ENCODE peak calls at places on chromosomes 5 and 9, in six cellular contexts. I is endodermal cell, L is GM23248, B is IMR-90, R is astrocyte, Y is endothelial cell of umbilical vein. D is an unnamed sample.

GRCh38 chr9:112838342-112838741 is 52.3 kb downstream of the SLC46A2 start:
- DNase-seq in I (no peak), L (no peak), B (no peak), R (no peak), Y (no peak), D (no peak)

GRCh38 chr5:97297063-97297715 is 114.1 kb upstream of the RIOK2 start:
- DNase-seq in I (peak; percentile 86), L (peak; percentile 50), B (peak; percentile 23), R (peak; percentile 1), Y (peak; percentile 43), D (peak; percentile 40)

GRCh38 chr9:93708987-93709302 is 132.6 kb downstream of the PHF2 start:
- DNase-seq in I (no peak), L (no peak), B (no peak), R (no peak), Y (no peak), D (no peak)

GRCh38 chr5:95113489-95113888 is 171.4 kb downstream of the MCTP1 start:
- DNase-seq in I (peak; percentile 82), L (peak; percentile 58), B (peak; percentile 53), R (peak; percentile 83), Y (no peak), D (peak; percentile 62)

GRCh38 chr9:38253200-38253599 is 139.3 kb upstream of the ALDH1B1 start:
- DNase-seq in I (no peak), L (no peak), B (no peak), R (no peak), Y (no peak), D (no peak)

GRCh38 chr9:16286160-16286559 is 584.3 kb downstream of the BNC2 start:
- DNase-seq in I (peak; percentile 28), L (no peak), B (no peak), R (no peak), Y (no peak), D (no peak)

GRCh38 chr5:131139321-131139720 is 25.7 kb downstream of the HINT1 start:
- DNase-seq in I (no peak), L (no peak), B (no peak), R (no peak), Y (no peak), D (no peak)

GRCh38 chr9:90903731-90904422 is 102.3 kb downstream of the SYK start:
- DNase-seq in I (peak; percentile 30), L (no peak), B (no peak), R (no peak), Y (no peak), D (no peak)

GRCh38 chr9:129496187-129497063 is 124.5 kb downstream of the C9orf50 start:
- DNase-seq in I (peak; percentile 98), L (peak; percentile 98), B (peak; percentile 91), R (peak; percentile 91), Y (peak; percentile 92), D (peak; percentile 97)

GRCh38 chr5:86617309-86617755 is 409 bp upstream of the COX7C start:
- DNase-seq in I (no peak), L (no peak), B (no peak), R (no peak), Y (no peak), D (no peak)

GRCh38 chr9:93451762-93452709 is 551 bp downstream of the FAM120A start:
- DNase-seq in I (peak; percentile 84), L (peak; percentile 78), B (peak; percentile 33), R (peak; percentile 30), Y (peak; percentile 58), D (peak; percentile 58)

GRCh38 chr9:125258160-125258559 is 3.5 kb upstream of the GAPVD1 start:
- DNase-seq in I (no peak), L (no peak), B (no peak), R (no peak), Y (no peak), D (no peak)

GRCh38 chr9:137764171-137764671 is 113.4 kb upstream of the CACNA1B start:
- DNase-seq in I (no peak), L (no peak), B (no peak), R (no peak), Y (no peak), D (no peak)

GRCh38 chr5:131322926-131323325 is 59.1 kb downstream of the CDC42SE2 start:
- DNase-seq in I (no peak), L (no peak), B (no peak), R (no peak), Y (no peak), D (no peak)

GRCh38 chr9:98726735-98727134 is 18.0 kb upstream of the GABBR2 start:
- DNase-seq in I (no peak), L (peak; percentile 75), B (peak; percentile 90), R (peak; percentile 34), Y (no peak), D (peak; percentile 7)

GRCh38 chr9:1173211-1173610 is 123.1 kb downstream of the DMRT2 start:
- DNase-seq in I (no peak), L (peak; percentile 33), B (no peak), R (no peak), Y (no peak), D (no peak)

GRCh38 chr5:139676951-139677367 is 28.8 kb downstream of the CXXC5 start:
- DNase-seq in I (no peak), L (no peak), B (no peak), R (no peak), Y (no peak), D (no peak)

GRCh38 chr9:137304383-137305059 is 2.5 kb upstream of the NRARP start:
- DNase-seq in I (peak; percentile 58), L (no peak), B (no peak), R (no peak), Y (no peak), D (no peak)

GRCh38 chr9:30301271-30301963 is 2083.0 kb upstream of the ACO1 start:
- DNase-seq in I (no peak), L (no peak), B (no peak), R (no peak), Y (no peak), D (no peak)

GRCh38 chr5:10913846-10914245 is 152.8 kb upstream of the DAP start:
- DNase-seq in I (no peak), L (peak; percentile 87), B (peak; percentile 98), R (peak; percentile 98), Y (no peak), D (peak; percentile 72)

GRCh38 chr9:68547417-68547816 is 6.7 kb upstream of the TMEM252 start:
- DNase-seq in I (no peak), L (no peak), B (no peak), R (no peak), Y (no peak), D (no peak)

GRCh38 chr9:76310991-76311390 is 83.2 kb downstream of the RFK start:
- DNase-seq in I (no peak), L (no peak), B (no peak), R (no peak), Y (no peak), D (no peak)

GRCh38 chr9:19161257-19162025 is 34.1 kb upstream of the PLIN2 start:
- DNase-seq in I (no peak), L (peak; percentile 95), B (peak; percentile 99), R (peak; percentile 94), Y (peak; percentile 82), D (peak; percentile 80)

GRCh38 chr5:109784687-109785086 is 95.0 kb downstream of the MAN2A1 start:
- DNase-seq in I (no peak), L (peak; percentile 20), B (peak; percentile 28), R (no peak), Y (no peak), D (peak; percentile 24)

GRCh38 chr5:322942-323879 is 1.7 kb downstream of the AHRR start:
- DNase-seq in I (peak; percentile 73), L (peak; percentile 24), B (peak; percentile 31), R (peak; percentile 18), Y (no peak), D (peak; percentile 42)

GRCh38 chr5:74865799-74866652 is at the start of gene FAM169A:
- DNase-seq in I (peak; percentile 83), L (peak; percentile 68), B (peak; percentile 4), R (peak; percentile 29), Y (no peak), D (peak; percentile 72)

GRCh38 chr5:74863726-74864125 is 2.5 kb downstream of the FAM169A start:
- DNase-seq in I (no peak), L (no peak), B (no peak), R (no peak), Y (no peak), D (no peak)

GRCh38 chr5:74866653-74867162 is 521 bp upstream of the FAM169A start:
- DNase-seq in I (peak; percentile 82), L (no peak), B (no peak), R (no peak), Y (no peak), D (no peak)

GRCh38 chr5:74864823-74865222 is 1.4 kb downstream of the FAM169A start:
- DNase-seq in I (no peak), L (no peak), B (no peak), R (no peak), Y (no peak), D (no peak)

GRCh38 chr5:74865293-74865798 is 841 bp downstream of the FAM169A start:
- DNase-seq in I (no peak), L (no peak), B (no peak), R (no peak), Y (no peak), D (no peak)
- H3K9ac ChIP-seq in I (peak overlapping the region; percentile 84), L (peak overlapping the region; percentile 59), B (no peak overlapping the region), R (peak overlapping the region; percentile 84), Y (peak overlapping the region; percentile 5), D (peak overlapping the region; percentile 15)

DNA sequence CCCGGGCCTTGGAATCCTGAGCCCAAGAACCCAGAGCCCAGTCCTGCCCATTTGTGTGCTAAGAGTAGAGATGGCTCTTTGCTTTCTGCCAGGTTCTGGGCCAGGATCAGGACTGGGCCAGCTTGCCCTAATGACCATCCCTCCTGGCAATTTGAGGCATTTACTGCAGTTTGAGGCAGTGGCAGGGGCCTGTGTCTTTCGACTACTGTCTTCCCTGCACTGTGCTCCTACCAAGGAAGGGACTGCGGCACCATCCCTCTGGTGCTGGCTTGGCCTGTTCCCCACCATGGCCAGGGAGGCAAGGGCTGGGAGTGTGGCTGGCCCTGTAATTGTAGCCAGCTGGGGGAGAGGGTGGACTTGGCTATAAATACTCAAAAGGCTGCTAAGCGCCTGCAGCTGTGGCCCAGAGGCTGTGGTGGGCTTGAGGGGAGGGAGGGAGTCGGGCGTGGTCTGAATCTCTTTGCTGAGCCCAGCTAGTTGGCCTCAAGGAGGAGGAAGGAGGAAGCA is 4.6 kb downstream of the ENHO start:
- DNase-seq in I (no peak), L (no peak), B (no peak), R (no peak), Y (no peak), D (no peak)
- H3K4me3 ChIP-seq in I (no peak overlapping the region), L (no peak overlapping the region), B (no peak overlapping the region), R (no peak overlapping the region), Y (no peak overlapping the region), D (no peak overlapping the region)

GRCh38 chr5:177396086-177396485 is 4.4 kb downstream of the PFN3 start:
- DNase-seq in I (no peak), L (no peak), B (no peak), R (no peak), Y (no peak), D (no peak)
- H3K27me3 ChIP-seq in I (peaks cover 16% of the 10 kb centered on the region), L (peaks cover 29% of the 10 kb centered on the region), B (peaks cover 65% of the 10 kb centered on the region), R (peaks cover 23% of the 10 kb centered on the region), Y (peaks cover 17% of the 10 kb centered on the region), D (peaks cover 35% of the 10 kb centered on the region)

GRCh38 chr5:150615141-150615699 is 25.2 kb upstream of the SYNPO start:
- DNase-seq in I (no peak), L (peak; percentile 83), B (peak; percentile 64), R (peak; percentile 83), Y (peak; percentile 77), D (peak; percentile 40)

GRCh38 chr5:150618188-150618587 is 22.3 kb upstream of the SYNPO start:
- DNase-seq in I (no peak), L (no peak), B (no peak), R (no peak), Y (no peak), D (no peak)

GRCh38 chr5:150614651-150615040 is 25.8 kb upstream of the SYNPO start:
- DNase-seq in I (no peak), L (no peak), B (no peak), R (no peak), Y (no peak), D (no peak)

GRCh38 chr5:150616024-150616470 is 24.4 kb upstream of the SYNPO start:
- DNase-seq in I (no peak), L (no peak), B (no peak), R (no peak), Y (peak; percentile 86), D (no peak)

GRCh38 chr5:150616506-150616905 is 24.0 kb upstream of the SYNPO start:
- DNase-seq in I (no peak), L (no peak), B (no peak), R (no peak), Y (no peak), D (no peak)
- H3K9ac ChIP-seq in I (no peak overlapping the region), L (no peak overlapping the region), B (no peak overlapping the region), R (no peak overlapping the region), Y (no peak overlapping the region), D (no peak overlapping the region)